ENCODE peak calls at places on chromosomes 6 and 20, in seven cellular contexts. One of them, this sample, is unnamed.
A peak's percentile ranks its signal among the peaks of the same experiment; 100 is the strongest.

GRCh38 chr6:131954775-131955107 is 3.6 kb upstream of the CCN2 start:
- DNase-seq in trophoblast cell: peak; percentile 41
- DNase-seq in mesenchymal stem cell: peak; percentile 95
- DNase-seq in IMR-90: peak; percentile 99
- DNase-seq in neuronal stem cell: no peak
- DNase-seq in H1: no peak
- DNase-seq in H9: no peak
- DNase-seq in this sample: peak; percentile 68

GRCh38 chr20:31452575-31452974 is 12.1 kb downstream of the DEFB123 start:
- DNase-seq in mesenchymal stem cell: no peak
- DNase-seq in H9: no peak
- DNase-seq in neuronal stem cell: no peak
- DNase-seq in trophoblast cell: no peak
- DNase-seq in IMR-90: no peak
- DNase-seq in H1: no peak
- DNase-seq in this sample: no peak

GRCh38 chr6:3026811-3027626 is 27.3 kb downstream of the NQO2 start:
- DNase-seq in IMR-90: peak; percentile 72
- DNase-seq in trophoblast cell: no peak
- DNase-seq in neuronal stem cell: no peak
- DNase-seq in mesenchymal stem cell: peak; percentile 22
- DNase-seq in H9: no peak
- DNase-seq in H1: no peak
- DNase-seq in this sample: no peak

GRCh38 chr20:44079291-44079690 is 107.7 kb downstream of the JPH2 start:
- DNase-seq in trophoblast cell: no peak
- DNase-seq in H1: no peak
- DNase-seq in H9: no peak
- DNase-seq in neuronal stem cell: no peak
- DNase-seq in IMR-90: no peak
- DNase-seq in mesenchymal stem cell: peak; percentile 34
- DNase-seq in this sample: no peak

GRCh38 chr20:35708502-35708901 is 9.3 kb downstream of the ROMO1 start:
- DNase-seq in H1: no peak
- DNase-seq in H9: no peak
- DNase-seq in mesenchymal stem cell: no peak
- DNase-seq in neuronal stem cell: no peak
- DNase-seq in trophoblast cell: no peak
- DNase-seq in IMR-90: no peak
- DNase-seq in this sample: no peak

GRCh38 chr6:8245736-8246135 is 143.4 kb upstream of the EEF1E1 start:
- DNase-seq in mesenchymal stem cell: no peak
- DNase-seq in IMR-90: no peak
- DNase-seq in H9: no peak
- DNase-seq in neuronal stem cell: no peak
- DNase-seq in H1: no peak
- DNase-seq in trophoblast cell: no peak
- DNase-seq in this sample: no peak

GRCh38 chr20:61529354-61529753 is 277.3 kb downstream of the CDH4 start:
- DNase-seq in neuronal stem cell: no peak
- DNase-seq in mesenchymal stem cell: no peak
- DNase-seq in IMR-90: no peak
- DNase-seq in H1: no peak
- DNase-seq in H9: no peak
- DNase-seq in trophoblast cell: no peak
- DNase-seq in this sample: no peak

GRCh38 chr20:56698749-56699148 is 69.6 kb downstream of the TFAP2C start:
- DNase-seq in neuronal stem cell: no peak
- DNase-seq in H1: no peak
- DNase-seq in trophoblast cell: no peak
- DNase-seq in H9: no peak
- DNase-seq in IMR-90: no peak
- DNase-seq in mesenchymal stem cell: no peak
- DNase-seq in this sample: no peak

GRCh38 chr6:88650029-88650619 is 313.3 kb downstream of the RNGTT start:
- DNase-seq in neuronal stem cell: no peak
- DNase-seq in H1: no peak
- DNase-seq in H9: no peak
- DNase-seq in IMR-90: peak; percentile 91
- DNase-seq in mesenchymal stem cell: peak; percentile 17
- DNase-seq in trophoblast cell: no peak
- DNase-seq in this sample: no peak

GRCh38 chr6:28165566-28165965 is 23.9 kb downstream of the ZKSCAN8 start:
- DNase-seq in H9: no peak
- DNase-seq in mesenchymal stem cell: no peak
- DNase-seq in neuronal stem cell: no peak
- DNase-seq in trophoblast cell: no peak
- DNase-seq in H1: no peak
- DNase-seq in IMR-90: no peak
- DNase-seq in this sample: peak; percentile 20

GRCh38 chr6:37135835-37136694 is 33.9 kb upstream of the PIM1 start:
- DNase-seq in IMR-90: no peak
- DNase-seq in mesenchymal stem cell: no peak
- DNase-seq in H1: no peak
- DNase-seq in H9: no peak
- DNase-seq in trophoblast cell: no peak
- DNase-seq in neuronal stem cell: no peak
- DNase-seq in this sample: no peak

GRCh38 chr20:26276811-26277210 is 580.2 kb upstream of the ZNF337 start:
- DNase-seq in H9: peak; percentile 40
- DNase-seq in neuronal stem cell: no peak
- DNase-seq in H1: peak; percentile 45
- DNase-seq in mesenchymal stem cell: no peak
- DNase-seq in IMR-90: no peak
- DNase-seq in trophoblast cell: no peak
- DNase-seq in this sample: peak; percentile 1

GRCh38 chr6:51029576-51029975 is 210.9 kb downstream of the TFAP2B start:
- DNase-seq in trophoblast cell: no peak
- DNase-seq in neuronal stem cell: no peak
- DNase-seq in H1: no peak
- DNase-seq in IMR-90: no peak
- DNase-seq in mesenchymal stem cell: no peak
- DNase-seq in H9: no peak
- DNase-seq in this sample: no peak

GRCh38 chr6:92589970-92590369 is 829.4 kb downstream of the EPHA7 start:
- DNase-seq in neuronal stem cell: no peak
- DNase-seq in mesenchymal stem cell: peak; percentile 68
- DNase-seq in trophoblast cell: no peak
- DNase-seq in H9: no peak
- DNase-seq in IMR-90: peak; percentile 0
- DNase-seq in H1: no peak
- DNase-seq in this sample: peak; percentile 5

GRCh38 chr6:105310371-105310770 is 92.5 kb downstream of the PREP start:
- DNase-seq in H9: no peak
- DNase-seq in IMR-90: no peak
- DNase-seq in mesenchymal stem cell: no peak
- DNase-seq in trophoblast cell: no peak
- DNase-seq in neuronal stem cell: no peak
- DNase-seq in H1: no peak
- DNase-seq in this sample: peak; percentile 14

GRCh38 chr6:41693866-41694265 is 41.5 kb downstream of the TFEB start:
- DNase-seq in mesenchymal stem cell: no peak
- DNase-seq in H9: no peak
- DNase-seq in neuronal stem cell: no peak
- DNase-seq in trophoblast cell: no peak
- DNase-seq in H1: no peak
- DNase-seq in IMR-90: no peak
- DNase-seq in this sample: no peak

GRCh38 chr20:62326959-62327725 is 24.3 kb downstream of the ADRM1 start:
- DNase-seq in trophoblast cell: no peak
- DNase-seq in IMR-90: no peak
- DNase-seq in H1: no peak
- DNase-seq in mesenchymal stem cell: no peak
- DNase-seq in H9: no peak
- DNase-seq in neuronal stem cell: no peak
- DNase-seq in this sample: no peak

GRCh38 chr20:15446373-15446772 is 1109.0 kb upstream of the FLRT3 start:
- DNase-seq in neuronal stem cell: no peak
- DNase-seq in H1: no peak
- DNase-seq in mesenchymal stem cell: peak; percentile 5
- DNase-seq in H9: no peak
- DNase-seq in trophoblast cell: no peak
- DNase-seq in IMR-90: no peak
- DNase-seq in this sample: no peak

GRCh38 chr6:13013681-13014550 is 297.3 kb downstream of the PHACTR1 start:
- DNase-seq in trophoblast cell: no peak
- DNase-seq in neuronal stem cell: no peak
- DNase-seq in H1: peak; percentile 72
- DNase-seq in IMR-90: no peak
- DNase-seq in H9: peak; percentile 39
- DNase-seq in mesenchymal stem cell: peak; percentile 33
- DNase-seq in this sample: peak; percentile 36

GRCh38 chr20:62710886-62711702 is 2.5 kb downstream of the NTSR1 start:
- DNase-seq in neuronal stem cell: no peak
- DNase-seq in H1: no peak
- DNase-seq in IMR-90: peak; percentile 22
- DNase-seq in trophoblast cell: no peak
- DNase-seq in mesenchymal stem cell: no peak
- DNase-seq in H9: no peak
- DNase-seq in this sample: no peak

GRCh38 chr6:107491059-107491609 is 1.2 kb downstream of the SOBP start:
- DNase-seq in H1: peak; percentile 79
- DNase-seq in IMR-90: peak; percentile 20
- DNase-seq in neuronal stem cell: peak; percentile 62
- DNase-seq in mesenchymal stem cell: peak; percentile 65
- DNase-seq in trophoblast cell: no peak
- DNase-seq in H9: peak; percentile 64
- DNase-seq in this sample: peak; percentile 61

GRCh38 chr20:40438161-40438835 is 250.7 kb downstream of the MAFB start:
- DNase-seq in H9: no peak
- DNase-seq in mesenchymal stem cell: no peak
- DNase-seq in neuronal stem cell: no peak
- DNase-seq in trophoblast cell: no peak
- DNase-seq in IMR-90: no peak
- DNase-seq in H1: no peak
- DNase-seq in this sample: peak; percentile 47

GRCh38 chr20:44526129-44526528 is 4.3 kb upstream of the SERINC3 start:
- DNase-seq in trophoblast cell: peak; percentile 32
- DNase-seq in H1: no peak
- DNase-seq in H9: peak; percentile 60
- DNase-seq in neuronal stem cell: no peak
- DNase-seq in mesenchymal stem cell: no peak
- DNase-seq in IMR-90: peak; percentile 52
- DNase-seq in this sample: peak; percentile 93

GRCh38 chr6:24274441-24275083 is 83.3 kb downstream of the DCDC2 start:
- DNase-seq in trophoblast cell: no peak
- DNase-seq in mesenchymal stem cell: peak; percentile 40
- DNase-seq in H1: no peak
- DNase-seq in IMR-90: peak; percentile 23
- DNase-seq in H9: no peak
- DNase-seq in neuronal stem cell: no peak
- DNase-seq in this sample: peak; percentile 13

GRCh38 chr6:81814365-81815109 is 62.1 kb upstream of the TENT5A start:
- DNase-seq in H1: no peak
- DNase-seq in mesenchymal stem cell: peak; percentile 17
- DNase-seq in IMR-90: peak; percentile 9
- DNase-seq in neuronal stem cell: no peak
- DNase-seq in trophoblast cell: no peak
- DNase-seq in H9: no peak
- DNase-seq in this sample: no peak

GRCh38 chr20:64080813-64081619 is 1.1 kb downstream of the OPRL1 start:
- DNase-seq in H9: no peak
- DNase-seq in trophoblast cell: no peak
- DNase-seq in H1: no peak
- DNase-seq in IMR-90: no peak
- DNase-seq in mesenchymal stem cell: no peak
- DNase-seq in neuronal stem cell: no peak
- DNase-seq in this sample: no peak
- H2AK5ac ChIP-seq in H9: no peak overlapping the region
- H2AK5ac ChIP-seq in trophoblast cell: no peak overlapping the region
- H2AK5ac ChIP-seq in H1: no peak overlapping the region
- H2AK5ac ChIP-seq in IMR-90: no peak overlapping the region
- H2AK5ac ChIP-seq in mesenchymal stem cell: no peak overlapping the region
- H2AK5ac ChIP-seq in neuronal stem cell: peak overlapping the region; percentile 15
- H2AK5ac ChIP-seq in this sample: no peak overlapping the region

DNA sequence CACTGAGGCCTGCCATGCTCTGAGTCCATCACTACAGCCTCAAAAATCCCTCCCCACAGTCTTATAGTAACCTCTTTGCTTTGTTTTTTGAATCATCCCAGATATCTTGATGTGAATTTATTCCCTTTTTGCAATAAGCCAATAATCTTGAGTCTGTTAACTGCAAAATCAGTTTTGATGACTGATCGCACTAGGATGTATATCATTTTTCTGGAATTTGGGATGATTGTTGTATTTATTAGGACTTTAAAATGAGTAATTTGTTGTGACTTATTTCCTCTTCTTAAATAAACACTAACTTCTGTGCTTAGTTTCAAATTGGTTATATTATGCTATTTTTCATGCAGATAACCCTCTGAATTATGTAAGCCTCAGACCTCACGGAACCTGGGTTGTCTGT is 5.6 kb downstream of the CST4 start:
- DNase-seq in IMR-90: no peak
- DNase-seq in H9: no peak
- DNase-seq in neuronal stem cell: no peak
- DNase-seq in mesenchymal stem cell: no peak
- DNase-seq in H1: no peak
- DNase-seq in trophoblast cell: no peak
- DNase-seq in this sample: no peak
- H2BK120ac ChIP-seq in IMR-90: no peak overlapping the region
- H2BK120ac ChIP-seq in H9: no peak overlapping the region
- H2BK120ac ChIP-seq in neuronal stem cell: no peak overlapping the region
- H2BK120ac ChIP-seq in mesenchymal stem cell: no peak overlapping the region
- H2BK120ac ChIP-seq in H1: no peak overlapping the region
- H2BK120ac ChIP-seq in trophoblast cell: no peak overlapping the region
- H2BK120ac ChIP-seq in this sample: no peak overlapping the region

DNA sequence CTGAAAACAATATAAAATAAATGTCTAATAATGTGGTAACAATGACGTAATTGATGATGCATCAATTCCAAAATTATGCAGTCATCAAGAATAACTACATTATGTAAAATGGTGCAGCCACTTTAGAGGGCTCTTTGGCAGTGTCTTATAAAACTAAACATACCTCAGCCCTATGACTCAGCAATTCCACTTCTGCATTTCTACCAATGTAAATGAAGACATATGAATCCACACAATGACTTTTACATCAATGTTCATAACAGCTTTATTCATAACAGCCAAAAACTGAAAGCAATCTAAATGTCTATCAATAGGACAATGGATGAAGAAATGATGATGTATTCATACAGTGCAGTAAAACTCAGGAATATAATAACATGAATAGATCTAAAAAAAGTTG is 395.9 kb downstream of the PLCB1 start:
- DNase-seq in H1: no peak
- DNase-seq in IMR-90: peak; percentile 95
- DNase-seq in mesenchymal stem cell: peak; percentile 48
- DNase-seq in H9: no peak
- DNase-seq in neuronal stem cell: no peak
- DNase-seq in trophoblast cell: no peak
- DNase-seq in this sample: no peak
- H2AK5ac ChIP-seq in H1: no peak overlapping the region
- H2AK5ac ChIP-seq in IMR-90: no peak overlapping the region
- H2AK5ac ChIP-seq in mesenchymal stem cell: no peak overlapping the region
- H2AK5ac ChIP-seq in H9: no peak overlapping the region
- H2AK5ac ChIP-seq in neuronal stem cell: no peak overlapping the region
- H2AK5ac ChIP-seq in trophoblast cell: no peak overlapping the region
- H2AK5ac ChIP-seq in this sample: no peak overlapping the region

DNA sequence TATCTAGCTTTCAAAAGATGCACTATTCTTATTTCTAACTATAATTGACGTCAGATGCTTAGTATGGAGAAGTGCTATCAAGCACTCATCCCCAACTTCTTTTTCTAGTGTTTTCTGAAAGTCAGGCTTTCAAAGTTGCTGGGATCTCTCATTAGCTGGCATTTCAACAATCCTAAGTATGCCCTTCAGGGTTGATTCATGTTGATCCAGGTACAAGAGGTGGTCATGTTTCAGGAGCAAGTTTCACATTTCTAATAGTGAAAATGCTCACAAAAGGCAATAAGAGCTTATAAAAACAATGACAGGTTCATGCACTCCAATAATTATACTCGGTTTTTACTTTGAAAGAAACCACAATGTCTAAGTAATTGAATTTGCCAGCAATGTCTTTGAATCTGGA is 193.7 kb upstream of the KHDRBS2 start:
- DNase-seq in mesenchymal stem cell: no peak
- DNase-seq in trophoblast cell: no peak
- DNase-seq in H9: no peak
- DNase-seq in neuronal stem cell: no peak
- DNase-seq in H1: no peak
- DNase-seq in IMR-90: no peak
- DNase-seq in this sample: peak; percentile 88
- H2BK120ac ChIP-seq in mesenchymal stem cell: no peak overlapping the region
- H2BK120ac ChIP-seq in trophoblast cell: no peak overlapping the region
- H2BK120ac ChIP-seq in H9: no peak overlapping the region
- H2BK120ac ChIP-seq in neuronal stem cell: no peak overlapping the region
- H2BK120ac ChIP-seq in H1: no peak overlapping the region
- H2BK120ac ChIP-seq in IMR-90: no peak overlapping the region
- H2BK120ac ChIP-seq in this sample: no peak overlapping the region

This sample was measured in mesendoderm.